ENCODE peak calls at places on chromosomes 12 and 14, in four cellular contexts. K is pons, F is PC-9, I is tibial artery. W is an unnamed sample.
A peak's percentile ranks its signal among the peaks of the same experiment; 100 is the strongest.

GRCh38 chr12:14910090-14910915 is 24.6 kb upstream of the MGP start:
- DNase-seq in K (no peak), I (no peak), F (peak; percentile 12), W (no peak)

GRCh38 chr12:110688446-110689001 is 391 bp downstream of the HVCN1 start:
- DNase-seq in F (peak; percentile 8), I (no peak), K (no peak), W (no peak)

GRCh38 chr12:114846771-114847170 is 162.8 kb upstream of the TBX3 start:
- DNase-seq in F (no peak), I (no peak), K (no peak), W (no peak)

GRCh38 chr12:130879781-130880389 is 8.0 kb downstream of the RAN start:
- DNase-seq in F (no peak), I (no peak), K (no peak), W (no peak)

GRCh38 chr12:118302053-118302452 is 70.7 kb downstream of the TAOK3 start:
- DNase-seq in K (no peak), I (no peak), F (peak; percentile 75), W (no peak)

GRCh38 chr14:45247427-45247826 is 5.6 kb downstream of the MIS18BP1 start:
- DNase-seq in K (no peak), I (no peak), F (no peak), W (no peak)

GRCh38 chr12:84069079-84069661 is 843.4 kb downstream of the SLC6A15 start:
- DNase-seq in I (no peak), F (no peak), K (no peak), W (no peak)

GRCh38 chr12:69925291-69925690 is 100.3 kb downstream of the MYRFL start:
- DNase-seq in K (no peak), I (no peak), F (no peak), W (no peak)

GRCh38 chr12:18882690-18883089 is 144.8 kb downstream of the CAPZA3 start:
- DNase-seq in F (no peak), K (no peak), I (no peak), W (no peak)

GRCh38 chr14:74551903-74552371 is 58.4 kb downstream of the ISCA2 start:
- DNase-seq in K (peak; percentile 37), F (no peak), I (peak; percentile 82), W (no peak)

GRCh38 chr12:104998423-104999346 is 12.6 kb downstream of the NOPCHAP1 start:
- DNase-seq in I (no peak), K (no peak), F (peak; percentile 10), W (no peak)

W was measured in GM13976.